ENCODE peak calls at places on chromosomes 11 and 22, in ten cellular contexts. F is HFF-Myc, L is cardiac muscle cell, Z is fibroblast of mammary gland, T is uterus, W is neural progenitor cell, P is brain microvascular endothelial cell, D is transverse colon, O is IMR-90, X is prostate gland. M is an unnamed sample.

GRCh38 chr11:76604081-76604601 is 66.4 kb downstream of the LRRC32 start:
- DNase-seq in F (no peak), Z (no peak), D (no peak), T (no peak), O (no peak), W (no peak), P (no peak), X (no peak), L (no peak), M (peak)

GRCh38 chr11:75465701-75466531 is 32.9 kb upstream of the KLHL35 start:
- DNase-seq in T (no peak), D (no peak), W (peak), P (peak), L (peak), X (no peak), O (peak), Z (no peak), F (no peak), M (no peak)

GRCh38 chr11:59291228-59291627 is 67.5 kb upstream of the OR5AN1 start:
- DNase-seq in F (no peak), T (no peak), L (no peak), X (no peak), Z (no peak), P (no peak), O (no peak), W (no peak), D (no peak), M (no peak)

GRCh38 chr11:114342476-114342875 is 46.3 kb downstream of the NNMT start:
- DNase-seq in X (no peak), P (no peak), L (no peak), W (no peak), F (no peak), D (no peak), O (no peak), Z (no peak), T (no peak), M (no peak)

GRCh38 chr11:77387701-77388100 is 86.2 kb downstream of the PAK1 start:
- DNase-seq in D (no peak), T (no peak), O (no peak), X (no peak), F (no peak), W (no peak), L (no peak), P (no peak), Z (no peak), M (no peak)

GRCh38 chr11:67372232-67372992 is 986 bp downstream of the CLCF1 start:
- DNase-seq in P (no peak), O (no peak), D (no peak), F (no peak), X (no peak), L (no peak), W (peak), T (no peak), Z (no peak), M (no peak)

GRCh38 chr11:116199182-116199581 is 573.6 kb downstream of the BUD13 start:
- DNase-seq in L (no peak), D (no peak), O (no peak), T (no peak), F (no peak), W (no peak), X (no peak), P (no peak), Z (no peak), M (no peak)

GRCh38 chr22:23216331-23217170 is 36.2 kb downstream of the BCR start:
- DNase-seq in L (no peak), Z (no peak), W (no peak), X (no peak), F (no peak), T (no peak), O (no peak), D (no peak), P (no peak), M (no peak)

GRCh38 chr11:70128435-70128906 is 50.4 kb downstream of the ANO1 start:
- DNase-seq in W (no peak), X (peak), O (no peak), T (no peak), D (no peak), F (no peak), L (no peak), Z (no peak), P (peak), M (no peak)

GRCh38 chr11:9003573-9004309 is at the start of gene NRIP3:
- DNase-seq in O (peak), Z (peak), L (peak), P (peak), D (peak), W (peak), F (no peak), X (peak), T (peak), M (peak)

GRCh38 chr11:111428113-111428876 is 49.2 kb upstream of the POU2AF1 start:
- DNase-seq in W (no peak), Z (no peak), X (no peak), D (no peak), T (no peak), F (no peak), P (no peak), L (no peak), O (no peak), M (peak)

GRCh38 chr11:75773595-75774353 is 5.2 kb downstream of the DGAT2 start:
- DNase-seq in W (no peak), X (no peak), L (no peak), O (no peak), F (no peak), P (no peak), Z (no peak), D (peak), T (no peak), M (no peak)

GRCh38 chr11:44728085-44728410 is 1.3 kb downstream of the TSPAN18 start:
- DNase-seq in D (no peak), Z (no peak), P (no peak), F (no peak), X (no peak), O (no peak), W (no peak), L (no peak), T (no peak), M (no peak)
- TF ChIP-seq CTCF in D (no peak), Z (no peak), P (no peak), F (no peak), X (no peak), O (no peak), W (no peak), L (no peak), T (no peak), M (no peak)

DNA sequence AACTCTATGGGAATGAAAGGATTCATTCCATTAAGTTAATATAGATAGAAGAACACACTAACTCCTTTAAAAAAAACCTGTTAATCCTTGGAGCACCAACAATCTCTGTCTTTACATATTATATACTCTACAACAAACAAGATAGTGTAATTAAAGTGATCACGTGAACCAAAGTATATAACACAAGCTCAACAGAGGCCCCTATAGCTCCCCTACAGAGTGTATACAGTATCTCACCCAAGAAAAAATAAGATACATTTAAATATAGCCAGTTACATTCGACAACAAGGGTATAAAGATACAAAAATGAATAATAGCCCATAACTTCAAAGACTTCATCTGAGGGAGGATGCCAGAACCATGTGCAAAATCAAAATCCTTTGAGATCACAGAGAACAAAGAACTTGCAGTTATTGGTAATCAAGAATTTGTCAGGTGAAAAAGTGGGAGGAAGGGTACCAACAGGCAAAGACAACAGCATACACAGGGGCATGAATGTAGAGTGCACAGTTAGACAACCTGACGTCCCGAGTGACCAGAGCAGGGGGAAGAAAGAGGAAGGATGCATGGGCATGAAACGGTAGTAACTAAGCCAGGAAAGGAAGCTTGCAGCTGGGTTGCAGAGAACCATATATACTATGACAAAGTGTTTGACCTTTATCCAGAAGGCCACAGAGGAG is 4.7 kb downstream of the FCHSD2 start:
- DNase-seq in T (no peak), D (no peak), F (no peak), O (no peak), W (no peak), L (no peak), Z (no peak), X (no peak), P (no peak), M (no peak)
- H3K4me3 ChIP-seq in T (no peak), D (no peak), F (no peak), O (no peak), W (no peak), L (no peak), Z (no peak), X (no peak), P (no peak), M (no peak)

GRCh38 chr11:79371152-79371551 is 69.7 kb downstream of the TENM4 start:
- DNase-seq in P (no peak), O (no peak), L (no peak), W (no peak), F (no peak), D (no peak), T (no peak), X (no peak), Z (no peak), M (no peak)
- TF ChIP-seq CTCF in P (peak), O (no peak), L (no peak), W (no peak), F (no peak), D (no peak), T (no peak), X (no peak), Z (no peak), M (no peak)

GRCh38 chr22:45997077-45997774 is 20.3 kb upstream of the WNT7B start:
- DNase-seq in L (peak), T (peak), W (peak), F (peak), X (peak), P (peak), D (peak), Z (peak), O (peak), M (peak)
- H3K4me3 ChIP-seq in L (no peak), T (no peak), W (no peak), F (no peak), X (no peak), P (no peak), D (no peak), Z (peak), O (no peak), M (no peak)

GRCh38 chr11:36132940-36133339 is 156.3 kb downstream of the COMMD9 start:
- DNase-seq in X (no peak), D (no peak), P (no peak), O (peak), Z (peak), L (no peak), W (no peak), T (no peak), F (no peak), M (no peak)

GRCh38 chr11:36130401-36130800 is 158.8 kb downstream of the COMMD9 start:
- DNase-seq in L (no peak), T (no peak), P (peak), D (no peak), F (no peak), W (no peak), Z (peak), X (no peak), O (peak), M (no peak)

GRCh38 chr11:36135062-36135461 is 154.2 kb downstream of the COMMD9 start:
- DNase-seq in F (no peak), Z (no peak), X (no peak), O (no peak), L (no peak), D (no peak), P (no peak), W (no peak), T (no peak), M (no peak)

GRCh38 chr11:36129955-36130354 is 159.3 kb downstream of the COMMD9 start:
- DNase-seq in O (no peak), D (no peak), Z (no peak), X (no peak), L (no peak), F (no peak), T (no peak), W (no peak), P (no peak), M (no peak)

GRCh38 chr11:36131719-36132349 is 157.4 kb downstream of the COMMD9 start:
- DNase-seq in F (no peak), D (peak), X (peak), O (peak), L (peak), W (peak), T (peak), P (peak), Z (peak), M (peak)
- TF ChIP-seq CTCF in F (peak), D (peak), X (no peak), O (peak), L (peak), W (peak), T (peak), P (peak), Z (peak), M (no peak)

GRCh38 chr11:57598831-57599155 is 1.3 kb downstream of the SERPING1 start:
- DNase-seq in Z (peak), X (no peak), L (peak), P (peak), T (peak), W (no peak), D (no peak), F (no peak), O (peak), M (no peak)
- H3K4me3 ChIP-seq in Z (peak), X (peak), L (peak), P (no peak), T (peak), W (peak), D (peak), F (no peak), O (peak), M (no peak)

DNA sequence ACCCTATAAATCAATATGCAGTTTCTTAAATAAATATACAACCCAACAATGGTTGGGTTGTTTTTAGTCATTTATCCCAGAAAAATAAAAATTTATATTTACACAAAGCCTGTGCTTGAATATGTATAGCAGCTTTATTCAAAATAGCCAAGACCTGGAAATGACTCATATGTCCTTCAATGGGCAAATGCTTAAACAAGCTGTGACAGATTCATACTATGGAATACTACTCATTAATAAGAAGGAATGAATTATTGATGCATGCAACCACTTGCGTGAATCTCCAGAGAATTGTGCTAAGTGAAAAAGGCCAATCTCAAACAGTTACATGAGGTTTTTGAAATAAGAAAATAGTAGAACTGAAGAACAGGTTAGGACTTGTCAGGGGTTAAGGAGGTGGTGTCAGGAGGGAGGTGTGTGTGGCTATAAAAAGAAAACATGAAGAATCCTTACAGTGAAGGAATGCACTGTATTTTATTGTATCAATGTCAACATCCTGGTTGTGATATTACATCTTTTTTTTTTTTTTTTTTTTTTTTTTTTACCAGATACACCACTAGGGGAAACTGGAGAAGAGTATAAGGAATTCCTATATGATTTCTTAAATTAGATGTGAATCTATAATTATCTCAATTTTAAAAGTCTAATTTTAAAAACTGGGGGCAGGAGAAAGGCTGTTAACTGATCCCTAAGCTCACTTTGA is 82.4 kb upstream of the CD44 start:
- DNase-seq in P (no peak), L (no peak), O (peak), T (no peak), F (no peak), D (no peak), Z (peak), X (no peak), W (no peak), M (no peak)
- TF ChIP-seq CTCF in P (peak), L (no peak), O (no peak), T (no peak), F (no peak), D (no peak), Z (peak), X (no peak), W (no peak), M (no peak)

M was measured in lower leg skin.